ENCODE peak calls at places on chromosomes 1 and 21, in five cellular contexts. F is stimulated activated CD4-positive, alpha-beta T cell treated with anti-CD3 and anti-CD28 coated beads, Interleukin-2, amount 100 ng/mL, for 24 hours; T is GM06990; B is DMS153; K is HFFc6. W is an unnamed sample.

GRCh38 chr21:40146201-40146890 is 279.1 kb downstream of the PCP4 start:
- DNase-seq in B (peak; percentile 56), K (no peak), T (no peak), F (no peak), W (peak; percentile 90)

GRCh38 chr21:44739316-44739715 is 27.9 kb upstream of the TSPEAR start:
- DNase-seq in B (no peak), T (no peak), K (no peak), F (no peak), W (no peak)

GRCh38 chr1:76176020-76176419 is 101.5 kb downstream of the ST6GALNAC3 start:
- DNase-seq in T (no peak), B (no peak), F (no peak), K (no peak), W (no peak)

GRCh38 chr1:10107985-10108663 is 75.4 kb downstream of the UBE4B start:
- DNase-seq in T (no peak), B (no peak), F (no peak), K (peak; percentile 89), W (no peak)

GRCh38 chr1:14113841-14114567 is 414.0 kb downstream of the PRDM2 start:
- DNase-seq in F (no peak), T (no peak), B (peak; percentile 66), K (no peak), W (peak; percentile 84)

GRCh38 chr1:15287591-15287990 is 40.6 kb downstream of the FHAD1 start:
- DNase-seq in K (no peak), F (no peak), B (no peak), T (no peak), W (no peak)

GRCh38 chr1:168312718-168313604 is 32.3 kb downstream of the TBX19 start:
- DNase-seq in K (no peak), B (peak; percentile 8), T (no peak), F (no peak), W (no peak)

GRCh38 chr1:60169206-60169605 is 95.6 kb upstream of the C1orf87 start:
- DNase-seq in T (no peak), F (no peak), K (peak; percentile 44), B (no peak), W (no peak)

GRCh38 chr1:69319287-69319686 is 248.4 kb upstream of the LRRC7 start:
- DNase-seq in B (no peak), K (no peak), T (no peak), F (no peak), W (no peak)

GRCh38 chr1:4655674-4656532 is 1.5 kb downstream of the AJAP1 start:
- DNase-seq in K (no peak), B (peak; percentile 57), F (no peak), T (no peak), W (no peak)